ENCODE peak calls at places on chromosome 1, in ten cellular contexts. P is memory B cell; R is LHCN-M2; N is stimulated activated CD8-positive, alpha-beta memory T cell treated with anti-CD3 and anti-CD28 coated beads, Interleukin-15, amount 100 ng/mL, for 48 hours; X is foreskin keratinocyte; C is substantia nigra; D is prostate gland; K is AG08395; J is GOT3; Y is breast epithelium. S is an unnamed sample.
A peak's percentile ranks its signal among the peaks of the same experiment; 100 is the strongest.

GRCh38 chr1:147496571-147496970 is 44.7 kb upstream of the BCL9 start:
- DNase-seq in P (no peak), R (peak; percentile 16), N (no peak), X (no peak), C (no peak), D (no peak), K (peak; percentile 49), J (no peak), Y (no peak), S (no peak)

GRCh38 chr1:205536759-205537361 is 32.4 kb downstream of the CDK18 start:
- DNase-seq in P (no peak), R (no peak), N (no peak), X (no peak), C (peak; percentile 55), D (no peak), K (no peak), J (no peak), Y (no peak), S (no peak)

GRCh38 chr1:167541610-167542009 is 12.0 kb downstream of the CREG1 start:
- DNase-seq in P (no peak), R (no peak), N (no peak), X (no peak), C (no peak), D (no peak), K (no peak), J (no peak), Y (no peak), S (no peak)

GRCh38 chr1:63877816-63878215 is 104.0 kb downstream of the ROR1 start:
- DNase-seq in P (no peak), R (peak; percentile 80), N (no peak), X (peak; percentile 91), C (no peak), D (no peak), K (peak; percentile 60), J (no peak), Y (no peak), S (no peak)

GRCh38 chr1:232968965-232969364 is 18.6 kb downstream of the NTPCR start:
- DNase-seq in P (no peak), R (no peak), N (no peak), X (no peak), C (peak; percentile 13), D (no peak), K (peak; percentile 17), J (no peak), Y (no peak), S (no peak)

GRCh38 chr1:55813619-55814018 is 598.5 kb upstream of the USP24 start:
- DNase-seq in P (no peak), R (peak; percentile 70), N (no peak), X (no peak), C (no peak), D (no peak), K (peak; percentile 61), J (no peak), Y (peak; percentile 52), S (no peak)

GRCh38 chr1:156601122-156601830 is at the start of gene GPATCH4:
- DNase-seq in P (peak; percentile 66), R (peak; percentile 94), N (peak; percentile 71), X (peak; percentile 88), C (peak; percentile 59), D (peak; percentile 75), K (peak; percentile 92), J (peak; percentile 51), Y (peak; percentile 64), S (peak; percentile 76)

GRCh38 chr1:34176830-34177613 is at the start of gene C1orf94:
- DNase-seq in P (no peak), R (no peak), N (no peak), X (no peak), C (peak; percentile 17), D (no peak), K (no peak), J (no peak), Y (no peak), S (no peak)

GRCh38 chr1:212247987-212248386 is 37.2 kb upstream of the PPP2R5A start:
- DNase-seq in P (no peak), R (no peak), N (no peak), X (no peak), C (no peak), D (no peak), K (no peak), J (no peak), Y (no peak), S (no peak)

GRCh38 chr1:220699044-220699443 is 8.9 kb downstream of the C1orf115 start:
- DNase-seq in P (no peak), R (no peak), N (no peak), X (no peak), C (no peak), D (no peak), K (no peak), J (no peak), Y (no peak), S (no peak)

GRCh38 chr1:115330480-115331013 is 7.5 kb downstream of the NGF start:
- DNase-seq in P (no peak), R (no peak), N (no peak), X (peak; percentile 56), C (no peak), D (no peak), K (peak; percentile 80), J (no peak), Y (no peak), S (no peak)

GRCh38 chr1:238201992-238202391 is 311.3 kb upstream of the ZP4 start:
- DNase-seq in P (no peak), R (no peak), N (no peak), X (no peak), C (no peak), D (no peak), K (no peak), J (no peak), Y (no peak), S (no peak)

GRCh38 chr1:54955359-54955758 is 25.1 kb upstream of the TMEM61 start:
- DNase-seq in P (no peak), R (peak; percentile 45), N (no peak), X (peak; percentile 92), C (no peak), D (no peak), K (no peak), J (no peak), Y (no peak), S (no peak)

GRCh38 chr1:226618380-226618779 is 69.8 kb downstream of the STUM start:
- DNase-seq in P (no peak), R (no peak), N (no peak), X (no peak), C (no peak), D (no peak), K (no peak), J (no peak), Y (no peak), S (no peak)

GRCh38 chr1:96409689-96410088 is 311.9 kb upstream of the PTBP2 start:
- DNase-seq in P (no peak), R (no peak), N (no peak), X (no peak), C (no peak), D (no peak), K (no peak), J (no peak), Y (no peak), S (no peak)

GRCh38 chr1:164774413-164774812 is 215.4 kb downstream of the PBX1 start:
- DNase-seq in P (no peak), R (no peak), N (no peak), X (no peak), C (no peak), D (no peak), K (no peak), J (no peak), Y (no peak), S (no peak)

GRCh38 chr1:167913895-167914502 is at the start of gene ADCY10:
- DNase-seq in P (no peak), R (no peak), N (no peak), X (no peak), C (no peak), D (no peak), K (no peak), J (no peak), Y (no peak), S (no peak)

GRCh38 chr1:153476491-153477093 is 16.1 kb upstream of the S100A7 start:
- DNase-seq in P (no peak), R (no peak), N (no peak), X (no peak), C (no peak), D (no peak), K (no peak), J (no peak), Y (no peak), S (no peak)

GRCh38 chr1:7646164-7646563 is 124.9 kb upstream of the VAMP3 start:
- DNase-seq in P (no peak), R (no peak), N (no peak), X (no peak), C (no peak), D (no peak), K (no peak), J (no peak), Y (no peak), S (no peak)